ENCODE peak calls at places on chromosomes 11 and 22, in nine cellular contexts. Y is heart left ventricle, S is H9, G is GM23338, J is right cardiac atrium, Z is GM23248, H is aorta, W is right atrium auricular region, P is AG04450. I is an unnamed sample.

GRCh38 chr22:39502109-39502788 is at the start of gene MIEF1:
- DNase-seq in G (peak), Z (peak), S (peak), Y (peak), J (peak), H (peak), W (peak), P (peak), I (peak)

GRCh38 chr11:13720940-13721339 is 52.5 kb downstream of the FAR1 start:
- DNase-seq in W (no peak), Y (no peak), G (no peak), P (no peak), S (no peak), H (no peak), J (no peak), Z (peak), I (no peak)

GRCh38 chr11:78338138-78338537 is 79.5 kb downstream of the GAB2 start:
- DNase-seq in Y (no peak), J (no peak), G (no peak), Z (no peak), W (no peak), P (no peak), S (no peak), H (no peak), I (no peak)

GRCh38 chr11:72238040-72238450 is 5.9 kb downstream of the PHOX2A start:
- DNase-seq in H (no peak), Z (peak), Y (no peak), S (peak), J (peak), G (peak), P (no peak), W (no peak), I (peak)

GRCh38 chr11:93039841-93040240 is 70.4 kb downstream of the MTNR1B start:
- DNase-seq in G (no peak), J (no peak), Z (peak), W (no peak), P (no peak), H (no peak), S (no peak), Y (no peak), I (no peak)

GRCh38 chr11:119218141-119218878 is 12.2 kb downstream of the CBL start:
- DNase-seq in Z (peak), Y (no peak), G (no peak), H (no peak), P (peak), S (no peak), W (no peak), J (no peak), I (no peak)

GRCh38 chr11:10657308-10658271 is 36.0 kb downstream of the IRAG1 start:
- DNase-seq in Y (no peak), G (peak), H (no peak), J (no peak), Z (peak), P (peak), W (no peak), S (no peak), I (no peak)

GRCh38 chr11:126359431-126360048 is 4.1 kb downstream of the ST3GAL4 start:
- DNase-seq in Z (peak), P (no peak), G (no peak), W (peak), Y (peak), J (peak), H (peak), S (no peak), I (peak)

GRCh38 chr11:64900263-64900678 is 16.7 kb downstream of the ATG2A start:
- DNase-seq in Y (peak), P (no peak), G (no peak), H (no peak), S (no peak), W (no peak), Z (no peak), J (no peak), I (no peak)

GRCh38 chr11:69918938-69919650 is 99.9 kb upstream of the FGF3 start:
- DNase-seq in G (peak), W (peak), Z (peak), Y (peak), J (peak), H (peak), S (peak), P (no peak), I (peak)

GRCh38 chr22:25709758-25710157 is 32.2 kb upstream of the MYO18B start:
- DNase-seq in H (no peak), Y (no peak), W (no peak), G (no peak), J (no peak), S (no peak), P (no peak), Z (no peak), I (no peak)

GRCh38 chr22:23675502-23676415 is 15.1 kb upstream of the RGL4 start:
- DNase-seq in J (no peak), W (no peak), G (no peak), P (no peak), S (no peak), Z (no peak), Y (no peak), H (peak), I (peak)

GRCh38 chr11:16861867-16862266 is 123.4 kb downstream of the C11orf58 start:
- DNase-seq in Z (no peak), H (no peak), S (no peak), P (no peak), Y (no peak), J (no peak), G (no peak), W (no peak), I (no peak)

GRCh38 chr11:100739636-100740035 is 52.5 kb downstream of the ARHGAP42 start:
- DNase-seq in P (peak), G (peak), S (no peak), W (no peak), Z (no peak), H (no peak), Y (no peak), J (no peak), I (peak)

GRCh38 chr11:123055132-123055924 is 6.6 kb downstream of the HSPA8 start:
- DNase-seq in H (no peak), W (peak), Z (no peak), G (no peak), J (no peak), Y (no peak), P (no peak), S (peak), I (no peak)

GRCh38 chr22:33568934-33569496 is 351.3 kb downstream of the LARGE1 start:
- DNase-seq in H (no peak), G (peak), J (no peak), Z (no peak), S (no peak), Y (no peak), P (no peak), W (no peak), I (no peak)

GRCh38 chr22:20135846-20136602 is 4.4 kb downstream of the ZDHHC8 start:
- DNase-seq in W (no peak), G (no peak), J (peak), Y (no peak), H (no peak), Z (no peak), S (no peak), P (no peak), I (no peak)

GRCh38 chr11:2885017-2885675 is 429 bp downstream of the CDKN1C start:
- DNase-seq in P (no peak), G (peak), Z (peak), J (peak), H (peak), S (no peak), Y (peak), W (no peak), I (no peak)

GRCh38 chr11:65440831-65441499 is 18.4 kb downstream of the NEAT1 start:
- DNase-seq in P (no peak), G (no peak), S (no peak), Y (no peak), J (no peak), W (peak), Z (peak), H (no peak), I (no peak)

GRCh38 chr11:122656631-122657101 is 1.1 kb downstream of the UBASH3B start:
- DNase-seq in J (peak), Y (peak), Z (peak), G (peak), S (peak), P (no peak), W (no peak), H (peak), I (no peak)

GRCh38 chr11:2736577-2737225 is 36.9 kb upstream of the KCNQ1OT1 start:
- DNase-seq in S (no peak), H (no peak), P (no peak), Z (no peak), Y (no peak), J (peak), G (no peak), W (no peak), I (no peak)

GRCh38 chr11:31874631-31875191 is 63.6 kb upstream of the PAX6 start:
- DNase-seq in G (no peak), Y (no peak), J (no peak), S (no peak), P (no peak), H (no peak), W (no peak), Z (peak), I (no peak)

GRCh38 chr22:48541401-48542098 is 1286.1 kb downstream of the BRD1 start:
- DNase-seq in Z (no peak), S (no peak), Y (no peak), G (no peak), P (no peak), H (no peak), J (no peak), W (no peak), I (no peak)

GRCh38 chr11:8056810-8057463 is 24.1 kb upstream of the TUB start:
- DNase-seq in P (no peak), Y (no peak), H (peak), J (peak), W (peak), S (no peak), Z (peak), G (no peak), I (no peak)

GRCh38 chr11:105027671-105028070 is 4.7 kb upstream of the CASP5 start:
- DNase-seq in H (no peak), G (no peak), Y (no peak), Z (no peak), S (no peak), P (no peak), W (no peak), J (no peak), I (no peak)

GRCh38 chr22:45804986-45805325 is 133.3 kb downstream of the ATXN10 start:
- DNase-seq in H (no peak), Z (peak), Y (no peak), P (peak), J (no peak), S (no peak), W (no peak), G (no peak), I (no peak)

GRCh38 chr11:69484427-69485259 is 3.2 kb downstream of the LINC01488 start:
- DNase-seq in H (peak), P (no peak), J (peak), Z (no peak), Y (peak), W (no peak), S (no peak), G (no peak), I (no peak)

GRCh38 chr11:61601512-61601911 is 20.6 kb upstream of the SYT7 start:
- DNase-seq in Z (no peak), J (no peak), P (no peak), S (no peak), G (no peak), W (no peak), Y (no peak), H (no peak), I (no peak)

GRCh38 chr11:61599968-61600710 is 19.3 kb upstream of the SYT7 start:
- DNase-seq in S (no peak), Z (peak), Y (no peak), P (no peak), H (no peak), J (no peak), G (peak), W (no peak), I (no peak)

GRCh38 chr11:61602775-61603569 is 22.1 kb upstream of the SYT7 start:
- DNase-seq in Z (peak), Y (peak), S (no peak), J (peak), P (peak), W (peak), H (peak), G (no peak), I (peak)

GRCh38 chr11:61607426-61607825 is 26.6 kb upstream of the SYT7 start:
- DNase-seq in J (no peak), P (no peak), Y (no peak), W (no peak), G (no peak), Z (no peak), S (no peak), H (no peak), I (no peak)

DNA sequence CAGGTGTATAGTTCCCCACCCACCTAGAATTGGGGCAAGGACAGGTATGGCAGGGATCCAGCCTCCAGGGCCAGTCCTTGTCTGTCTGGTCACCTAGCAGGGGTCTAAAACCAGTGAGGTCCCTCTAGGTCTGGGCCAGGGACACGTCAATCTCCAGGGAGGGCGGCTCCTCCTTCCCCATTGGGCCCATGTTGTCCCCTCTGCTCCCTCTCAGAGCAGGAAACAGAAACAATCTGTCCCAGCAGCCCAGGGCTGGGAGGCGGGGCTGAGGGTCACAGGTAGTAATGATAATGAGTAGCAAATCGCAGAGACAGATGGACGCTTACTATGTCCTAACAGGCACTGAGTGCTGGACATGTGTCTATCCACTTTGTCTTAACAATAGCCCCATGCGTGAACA is 22.8 kb upstream of the SYT7 start:
- DNase-seq in W (no peak), P (no peak), G (peak), J (no peak), H (no peak), Y (no peak), Z (no peak), S (peak), I (no peak)
- H3K27ac ChIP-seq in W (peak), P (peak), G (no peak), J (no peak), H (no peak), Y (no peak), Z (peak), S (no peak), I (no peak)

GRCh38 chr22:36452473-36453265 is 28.8 kb downstream of the TXN2 start:
- DNase-seq in Y (no peak), W (no peak), J (peak), G (no peak), H (no peak), S (no peak), Z (no peak), P (no peak), I (no peak)
- H3K27ac ChIP-seq in Y (peak), W (peak), J (peak), G (no peak), H (no peak), S (no peak), Z (no peak), P (no peak), I (peak)

GRCh38 chr11:90912631-90913030 is 689.8 kb upstream of the CHORDC1 start:
- DNase-seq in P (no peak), W (no peak), G (no peak), S (no peak), H (no peak), J (no peak), Z (no peak), Y (no peak), I (no peak)
- H3K27ac ChIP-seq in P (no peak), W (no peak), G (no peak), S (no peak), H (no peak), J (no peak), Z (no peak), Y (no peak), I (no peak)

GRCh38 chr11:102330226-102330625 is 12.9 kb downstream of the BIRC3 start:
- DNase-seq in J (no peak), G (no peak), P (no peak), W (no peak), S (no peak), Y (no peak), Z (peak), H (no peak), I (no peak)
- H3K27ac ChIP-seq in J (no peak), G (no peak), P (no peak), W (no peak), S (no peak), Y (no peak), Z (no peak), H (no peak), I (no peak)

GRCh38 chr22:21734540-21735197 is 925 bp downstream of the YPEL1 start:
- DNase-seq in S (no peak), Z (peak), W (no peak), P (no peak), Y (no peak), H (no peak), J (peak), G (no peak), I (no peak)
- H3K27ac ChIP-seq in S (no peak), Z (no peak), W (peak), P (no peak), Y (peak), H (no peak), J (no peak), G (peak), I (no peak)

DNA sequence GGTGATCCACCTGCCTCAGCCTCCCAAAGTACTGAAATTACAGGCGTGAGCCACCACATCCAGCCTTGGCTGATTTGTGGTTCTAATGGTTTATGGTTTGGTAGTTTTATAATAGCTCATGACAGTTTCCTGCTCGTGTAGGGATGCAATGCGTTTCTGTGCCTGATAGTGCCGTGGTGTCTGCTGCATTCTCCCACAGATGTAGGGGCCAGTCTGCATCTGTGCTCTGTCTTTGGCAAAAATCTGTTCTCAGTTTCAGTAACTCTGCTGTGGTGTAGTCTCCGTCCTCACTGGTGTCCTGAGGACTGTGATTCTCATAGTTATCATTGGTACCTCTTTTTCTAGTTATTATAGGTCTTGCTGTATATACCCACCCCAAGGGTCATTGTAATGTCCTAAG is 16.3 kb downstream of the ST14 start:
- DNase-seq in S (no peak), Z (no peak), P (no peak), J (no peak), H (no peak), W (no peak), Y (no peak), G (no peak), I (no peak)
- H3K27ac ChIP-seq in S (no peak), Z (no peak), P (no peak), J (no peak), H (no peak), W (no peak), Y (no peak), G (no peak), I (no peak)

DNA sequence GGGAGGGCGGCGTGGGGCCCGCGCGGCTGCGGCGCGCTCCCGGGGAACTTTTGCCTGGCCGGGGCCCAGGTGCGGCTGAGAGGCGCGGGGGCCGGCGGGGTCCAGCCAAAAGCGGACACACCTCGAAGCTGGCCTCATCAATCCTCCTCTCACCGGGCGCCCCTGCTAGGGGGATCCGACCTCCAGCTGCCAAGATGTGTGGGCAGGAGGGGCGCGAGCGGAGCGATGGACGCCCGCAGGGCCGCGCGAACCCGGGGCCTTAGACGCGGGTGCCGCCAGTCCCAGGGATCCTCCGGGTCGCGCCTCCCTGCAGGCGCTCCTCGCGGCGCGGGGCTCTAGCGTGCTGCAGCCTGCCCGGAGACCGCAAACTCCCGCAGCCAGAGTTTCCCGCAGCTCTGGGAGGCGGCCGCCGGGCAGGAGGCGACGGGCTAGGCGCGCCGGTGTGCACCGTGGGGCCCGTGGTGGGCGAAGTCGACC is 785 bp downstream of the IGSF9B start:
- DNase-seq in Y (peak), J (peak), H (no peak), G (peak), Z (no peak), P (no peak), S (no peak), W (no peak), I (no peak)
- H3K27ac ChIP-seq in Y (peak), J (peak), H (peak), G (no peak), Z (no peak), P (no peak), S (no peak), W (peak), I (no peak)

GRCh38 chr11:106398396-106399074 is 321.1 kb downstream of the AASDHPPT start:
- DNase-seq in G (no peak), S (no peak), Y (no peak), W (no peak), P (no peak), Z (peak), J (no peak), H (no peak), I (no peak)
- H3K27ac ChIP-seq in G (no peak), S (no peak), Y (no peak), W (no peak), P (peak), Z (peak), J (no peak), H (no peak), I (no peak)

GRCh38 chr11:91219501-91219900 is 996.7 kb upstream of the CHORDC1 start:
- DNase-seq in J (no peak), Y (no peak), Z (no peak), H (no peak), P (no peak), G (no peak), W (no peak), S (no peak), I (no peak)
- H3K27ac ChIP-seq in J (no peak), Y (peak), Z (no peak), H (no peak), P (no peak), G (no peak), W (peak), S (no peak), I (peak)

GRCh38 chr11:95715777-95716241 is 73.8 kb downstream of the FAM76B start:
- DNase-seq in G (peak), W (no peak), P (no peak), H (no peak), J (no peak), Z (peak), Y (no peak), S (no peak), I (no peak)

GRCh38 chr11:95717314-95717713 is 72.3 kb downstream of the FAM76B start:
- DNase-seq in S (no peak), J (no peak), Z (no peak), P (no peak), W (no peak), Y (no peak), G (no peak), H (no peak), I (no peak)

GRCh38 chr11:95713428-95713827 is 76.2 kb downstream of the FAM76B start:
- DNase-seq in S (no peak), W (no peak), Z (no peak), G (no peak), P (no peak), Y (no peak), H (no peak), J (no peak), I (no peak)

GRCh38 chr11:95716266-95716665 is 73.3 kb downstream of the FAM76B start:
- DNase-seq in J (no peak), W (no peak), Y (no peak), P (no peak), H (no peak), Z (peak), G (no peak), S (no peak), I (no peak)

DNA sequence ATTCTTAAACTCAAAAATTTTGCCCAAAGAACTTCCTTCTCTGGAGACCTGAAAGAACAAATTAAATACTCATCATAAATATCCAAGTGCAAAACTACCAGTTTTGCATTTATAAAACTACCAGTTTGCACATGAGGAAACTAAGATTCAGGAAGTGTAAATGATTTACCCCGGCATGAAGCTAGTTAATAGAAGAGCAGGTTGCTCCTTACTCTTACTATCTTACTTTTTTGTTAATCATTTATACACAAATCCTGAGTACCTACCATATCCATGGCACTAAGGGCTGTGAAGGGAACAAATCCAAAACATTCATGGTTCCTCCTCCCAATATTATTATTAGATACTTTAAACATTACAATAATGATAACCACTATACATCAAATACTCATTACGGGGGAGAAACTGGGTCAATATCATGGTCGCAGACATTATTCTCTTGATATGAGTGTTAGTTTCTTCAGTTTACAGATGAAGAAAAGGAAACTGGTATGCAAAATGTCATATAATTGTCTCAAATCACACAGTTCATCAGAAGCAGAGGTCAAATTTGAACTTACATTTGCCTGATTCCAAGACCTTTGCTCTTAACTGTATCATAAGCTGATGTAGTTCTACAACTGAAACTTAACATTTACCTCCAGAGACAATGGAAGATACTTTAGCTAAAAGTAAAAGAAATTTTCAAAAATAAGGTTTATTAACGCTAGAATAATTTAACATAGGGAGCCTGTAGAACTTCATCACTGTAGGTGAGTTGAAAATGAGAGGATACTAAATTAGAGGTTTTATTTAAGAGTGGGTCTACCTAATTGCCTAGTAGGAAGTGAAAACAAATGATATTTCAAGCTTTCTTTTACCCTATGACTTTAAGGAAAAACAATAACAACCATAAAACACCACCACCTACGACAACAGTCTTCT is 74.5 kb downstream of the FAM76B start:
- DNase-seq in P (no peak), Z (no peak), Y (no peak), G (no peak), S (no peak), W (no peak), H (no peak), J (no peak), I (no peak)
- H3K27ac ChIP-seq in P (no peak), Z (no peak), Y (no peak), G (no peak), S (no peak), W (no peak), H (no peak), J (no peak), I (no peak)